ENCODE peak calls at places on chromosome 12, in five cellular contexts. One of them, this sample, is unnamed.

GRCh38 chr12:132114667-132115066 is 29.5 kb downstream of the DDX51 start:
- DNase-seq in progenitor cell of endocrine pancreas: no peak
- DNase-seq in OCI-LY7: no peak
- DNase-seq in heart left ventricle: no peak
- DNase-seq in epithelial cell of esophagus: no peak
- DNase-seq in this sample: no peak

GRCh38 chr12:124906606-124907261 is 7.7 kb downstream of the UBC start:
- DNase-seq in progenitor cell of endocrine pancreas: peak
- DNase-seq in OCI-LY7: peak
- DNase-seq in heart left ventricle: peak
- DNase-seq in epithelial cell of esophagus: peak
- DNase-seq in this sample: peak

GRCh38 chr12:76696186-76696585 is 67.7 kb upstream of the ZDHHC17 start:
- DNase-seq in progenitor cell of endocrine pancreas: no peak
- DNase-seq in OCI-LY7: no peak
- DNase-seq in heart left ventricle: no peak
- DNase-seq in epithelial cell of esophagus: no peak
- DNase-seq in this sample: no peak

GRCh38 chr12:124909831-124910560 is 4.5 kb downstream of the UBC start:
- DNase-seq in progenitor cell of endocrine pancreas: no peak
- DNase-seq in OCI-LY7: no peak
- DNase-seq in heart left ventricle: no peak
- DNase-seq in epithelial cell of esophagus: peak
- DNase-seq in this sample: no peak

GRCh38 chr12:96810477-96810876 is 96.6 kb upstream of the NEDD1 start:
- DNase-seq in progenitor cell of endocrine pancreas: no peak
- DNase-seq in OCI-LY7: no peak
- DNase-seq in heart left ventricle: no peak
- DNase-seq in epithelial cell of esophagus: peak
- DNase-seq in this sample: no peak

GRCh38 chr12:111597731-111598636 is 1.1 kb downstream of the ATXN2 start:
- DNase-seq in progenitor cell of endocrine pancreas: peak
- DNase-seq in OCI-LY7: peak
- DNase-seq in heart left ventricle: peak
- DNase-seq in epithelial cell of esophagus: peak
- DNase-seq in this sample: peak

GRCh38 chr12:110600254-110600653 is 13.7 kb upstream of the TCTN1 start:
- DNase-seq in progenitor cell of endocrine pancreas: no peak
- DNase-seq in OCI-LY7: peak
- DNase-seq in heart left ventricle: no peak
- DNase-seq in epithelial cell of esophagus: peak
- DNase-seq in this sample: no peak

GRCh38 chr12:50925342-50925651 is 27.0 kb upstream of the HIGD1C start:
- DNase-seq in progenitor cell of endocrine pancreas: no peak
- DNase-seq in OCI-LY7: peak
- DNase-seq in heart left ventricle: no peak
- DNase-seq in epithelial cell of esophagus: no peak
- DNase-seq in this sample: no peak

GRCh38 chr12:88362439-88362838 is 217.8 kb downstream of the KITLG start:
- DNase-seq in progenitor cell of endocrine pancreas: no peak
- DNase-seq in OCI-LY7: no peak
- DNase-seq in heart left ventricle: no peak
- DNase-seq in epithelial cell of esophagus: no peak
- DNase-seq in this sample: no peak

GRCh38 chr12:8018666-8019581 is 13.6 kb upstream of the FOXJ2 start:
- DNase-seq in progenitor cell of endocrine pancreas: peak
- DNase-seq in OCI-LY7: peak
- DNase-seq in heart left ventricle: no peak
- DNase-seq in epithelial cell of esophagus: no peak
- DNase-seq in this sample: no peak

GRCh38 chr12:94208433-94208921 is 60.1 kb downstream of the PLXNC1 start:
- DNase-seq in progenitor cell of endocrine pancreas: no peak
- DNase-seq in OCI-LY7: peak
- DNase-seq in heart left ventricle: no peak
- DNase-seq in epithelial cell of esophagus: no peak
- DNase-seq in this sample: no peak

GRCh38 chr12:94553130-94553519 is 93.5 kb upstream of the CEP83 start:
- DNase-seq in progenitor cell of endocrine pancreas: no peak
- DNase-seq in OCI-LY7: no peak
- DNase-seq in heart left ventricle: no peak
- DNase-seq in epithelial cell of esophagus: peak
- DNase-seq in this sample: no peak

GRCh38 chr12:132194056-132194455 is 49.8 kb downstream of the NOC4L start:
- DNase-seq in progenitor cell of endocrine pancreas: no peak
- DNase-seq in OCI-LY7: peak
- DNase-seq in heart left ventricle: no peak
- DNase-seq in epithelial cell of esophagus: no peak
- DNase-seq in this sample: no peak

GRCh38 chr12:62190921-62191746 is 69.1 kb upstream of the USP15 start:
- DNase-seq in progenitor cell of endocrine pancreas: peak
- DNase-seq in OCI-LY7: no peak
- DNase-seq in heart left ventricle: no peak
- DNase-seq in epithelial cell of esophagus: no peak
- DNase-seq in this sample: no peak

GRCh38 chr12:56020437-56021189 is at the start of gene IKZF4:
- DNase-seq in progenitor cell of endocrine pancreas: peak
- DNase-seq in OCI-LY7: no peak
- DNase-seq in heart left ventricle: no peak
- DNase-seq in epithelial cell of esophagus: no peak
- DNase-seq in this sample: no peak

GRCh38 chr12:113128802-113129663 is 6.5 kb downstream of the RASAL1 start:
- DNase-seq in progenitor cell of endocrine pancreas: no peak
- DNase-seq in OCI-LY7: peak
- DNase-seq in heart left ventricle: no peak
- DNase-seq in epithelial cell of esophagus: no peak
- DNase-seq in this sample: no peak

GRCh38 chr12:39413836-39414771 is 28.8 kb downstream of the KIF21A start:
- DNase-seq in progenitor cell of endocrine pancreas: no peak
- DNase-seq in OCI-LY7: no peak
- DNase-seq in heart left ventricle: no peak
- DNase-seq in epithelial cell of esophagus: no peak
- DNase-seq in this sample: no peak

GRCh38 chr12:128906485-128907137 is 53.3 kb downstream of the GLT1D1 start:
- DNase-seq in progenitor cell of endocrine pancreas: no peak
- DNase-seq in OCI-LY7: no peak
- DNase-seq in heart left ventricle: no peak
- DNase-seq in epithelial cell of esophagus: no peak
- DNase-seq in this sample: no peak

GRCh38 chr12:57815177-57816000 is 3.1 kb downstream of the AVIL start:
- DNase-seq in progenitor cell of endocrine pancreas: no peak
- DNase-seq in OCI-LY7: no peak
- DNase-seq in heart left ventricle: no peak
- DNase-seq in epithelial cell of esophagus: peak
- DNase-seq in this sample: no peak

GRCh38 chr12:21001778-21002177 is 129.2 kb upstream of the SLCO1B1 start:
- DNase-seq in progenitor cell of endocrine pancreas: no peak
- DNase-seq in OCI-LY7: no peak
- DNase-seq in heart left ventricle: no peak
- DNase-seq in epithelial cell of esophagus: no peak
- DNase-seq in this sample: no peak
- TF ChIP-seq CTCF in progenitor cell of endocrine pancreas: peak
- TF ChIP-seq CTCF in OCI-LY7: no peak
- TF ChIP-seq CTCF in heart left ventricle: no peak
- TF ChIP-seq CTCF in epithelial cell of esophagus: no peak
- TF ChIP-seq CTCF in this sample: no peak

DNA sequence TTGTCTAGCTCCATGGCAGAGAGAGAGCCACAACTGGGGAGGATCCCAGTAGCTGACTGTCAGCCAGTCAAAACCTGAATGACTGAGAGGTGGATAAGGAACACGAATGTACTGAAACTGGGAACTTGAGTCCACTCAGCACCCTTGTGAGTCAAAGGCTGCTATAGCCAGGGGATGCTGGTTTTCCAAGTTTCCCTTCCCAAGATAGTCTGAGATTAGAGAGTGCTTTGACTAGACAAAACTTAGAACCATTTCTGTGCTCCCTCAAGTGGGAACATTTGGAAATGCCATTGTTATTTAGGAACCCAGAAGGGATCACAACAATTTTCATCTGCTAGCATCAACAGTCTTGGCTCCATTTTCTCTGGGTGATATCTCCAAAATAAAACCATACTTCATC is 4.0 kb downstream of the PRKAG1 start:
- DNase-seq in progenitor cell of endocrine pancreas: no peak
- DNase-seq in OCI-LY7: no peak
- DNase-seq in heart left ventricle: no peak
- DNase-seq in epithelial cell of esophagus: peak
- DNase-seq in this sample: no peak
- TF ChIP-seq CTCF in progenitor cell of endocrine pancreas: no peak
- TF ChIP-seq CTCF in OCI-LY7: no peak
- TF ChIP-seq CTCF in heart left ventricle: peak
- TF ChIP-seq CTCF in epithelial cell of esophagus: peak
- TF ChIP-seq CTCF in this sample: peak

GRCh38 chr12:53785161-53785560 is 33.4 kb upstream of the CISTR start:
- DNase-seq in progenitor cell of endocrine pancreas: no peak
- DNase-seq in OCI-LY7: no peak
- DNase-seq in heart left ventricle: no peak
- DNase-seq in epithelial cell of esophagus: no peak
- DNase-seq in this sample: no peak
- TF ChIP-seq CTCF in progenitor cell of endocrine pancreas: no peak
- TF ChIP-seq CTCF in OCI-LY7: no peak
- TF ChIP-seq CTCF in heart left ventricle: no peak
- TF ChIP-seq CTCF in epithelial cell of esophagus: no peak
- TF ChIP-seq CTCF in this sample: no peak

DNA sequence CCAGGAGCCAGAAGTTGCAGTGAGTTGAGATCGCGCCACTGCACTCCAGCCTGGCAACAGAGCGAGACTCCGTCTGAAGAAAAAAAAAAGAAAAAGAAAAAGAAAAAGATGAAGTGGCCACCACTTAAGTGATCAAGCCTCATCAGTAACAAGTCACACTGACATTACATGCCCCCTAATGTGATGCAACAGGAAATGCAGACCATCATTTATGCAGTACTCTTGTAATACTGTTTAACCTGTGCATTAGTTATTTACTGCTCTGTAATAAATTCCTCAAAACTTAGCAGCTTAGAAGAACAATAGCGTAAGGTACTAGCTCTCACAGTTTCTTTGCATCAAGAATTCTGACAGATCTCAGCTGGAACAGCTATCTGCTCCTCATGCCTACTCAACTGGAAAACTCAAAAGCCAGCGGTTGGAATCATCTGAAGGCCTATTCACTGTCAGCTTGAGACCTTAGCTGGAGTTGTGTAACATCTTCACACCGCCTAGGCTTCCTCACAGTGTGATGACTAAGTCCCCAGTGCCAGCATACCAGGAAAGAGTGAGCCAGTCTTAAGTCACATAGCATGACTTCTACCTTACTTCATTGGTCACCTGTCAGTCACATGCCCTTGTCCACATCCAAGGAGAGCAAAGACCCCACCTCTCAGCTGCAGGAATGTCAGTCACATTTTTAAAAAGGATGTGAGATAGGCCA is 31.5 kb downstream of the EPS8 start:
- DNase-seq in progenitor cell of endocrine pancreas: no peak
- DNase-seq in OCI-LY7: no peak
- DNase-seq in heart left ventricle: no peak
- DNase-seq in epithelial cell of esophagus: peak
- DNase-seq in this sample: no peak
- TF ChIP-seq CTCF in progenitor cell of endocrine pancreas: no peak
- TF ChIP-seq CTCF in OCI-LY7: no peak
- TF ChIP-seq CTCF in heart left ventricle: no peak
- TF ChIP-seq CTCF in epithelial cell of esophagus: no peak
- TF ChIP-seq CTCF in this sample: no peak